ENCODE peak calls at places on chromosomes 13 and 19, in four cellular contexts. O is pancreas, C is fibroblast of lung, U is right lobe of liver. F is an unnamed sample.

GRCh38 chr19:19477705-19478383 is 37.5 kb downstream of the TSSK6 start:
- DNase-seq in C (no peak), U (no peak), O (no peak), F (no peak)

GRCh38 chr13:33480561-33480960 is 195.0 kb upstream of the STARD13 start:
- DNase-seq in O (no peak), C (no peak), U (no peak), F (no peak)

GRCh38 chr13:27913116-27913515 is 6.7 kb upstream of the PDX1 start:
- DNase-seq in O (no peak), C (no peak), U (no peak), F (no peak)

GRCh38 chr19:2215281-2215751 is 20.8 kb downstream of the PLEKHJ1 start:
- DNase-seq in U (no peak), O (no peak), C (peak; percentile 53), F (no peak)

GRCh38 chr19:2308114-2308556 is at the start of gene LINGO3:
- DNase-seq in C (no peak), O (no peak), U (no peak), F (no peak)

GRCh38 chr13:100387416-100387815 is 201.2 kb downstream of the GGACT start:
- DNase-seq in U (no peak), O (no peak), C (no peak), F (no peak)

GRCh38 chr19:35710784-35711723 is 6.7 kb downstream of the ZBTB32 start:
- DNase-seq in U (no peak), O (no peak), C (no peak), F (no peak)

GRCh38 chr19:53870485-53870844 is 2.8 kb downstream of the MYADM start:
- DNase-seq in O (no peak), C (no peak), U (peak; percentile 54), F (no peak)

GRCh38 chr13:72541674-72542073 is 185.8 kb downstream of the MZT1 start:
- DNase-seq in O (no peak), C (no peak), U (no peak), F (peak; percentile 88)

GRCh38 chr13:111397202-111397880 is 76.9 kb downstream of the TEX29 start:
- DNase-seq in U (peak; percentile 30), O (no peak), C (no peak), F (no peak)

GRCh38 chr19:12676928-12677327 is 4.8 kb downstream of the DHPS start:
- DNase-seq in O (no peak), C (no peak), U (no peak), F (no peak)

GRCh38 chr13:40064723-40065122 is 409.3 kb downstream of the COG6 start:
- DNase-seq in C (peak; percentile 93), U (no peak), O (no peak), F (peak; percentile 80)

GRCh38 chr19:6047741-6048231 is 62.5 kb downstream of the RFX2 start:
- DNase-seq in U (peak; percentile 51), C (peak; percentile 56), O (no peak), F (no peak)

GRCh38 chr13:110400786-110401533 is 93.9 kb downstream of the COL4A2 start:
- DNase-seq in O (no peak), U (no peak), C (peak; percentile 71), F (no peak)

GRCh38 chr13:19957320-19958118 is 1.0 kb upstream of the ZMYM2 start:
- DNase-seq in U (peak; percentile 71), C (peak; percentile 85), O (peak; percentile 73), F (peak; percentile 17)

GRCh38 chr19:35409191-35409590 is 38.3 kb downstream of the GPR42 start:
- DNase-seq in C (no peak), O (no peak), U (no peak), F (no peak)

GRCh38 chr19:49888478-49888901 is 8.2 kb downstream of the IL4I1 start:
- DNase-seq in O (peak; percentile 12), C (no peak), U (no peak), F (no peak)

GRCh38 chr13:28136916-28137315 is 1.4 kb upstream of the PAN3 start:
- DNase-seq in C (peak; percentile 9), U (no peak), O (no peak), F (no peak)

GRCh38 chr19:31725051-31725450 is 375.8 kb upstream of the TSHZ3 start:
- DNase-seq in O (no peak), C (no peak), U (no peak), F (no peak)

GRCh38 chr19:5823579-5824281 is 15.8 kb downstream of the FUT6 start:
- DNase-seq in U (no peak), C (no peak), O (no peak), F (no peak)

GRCh38 chr13:74306496-74306895 is 172.3 kb upstream of the KLF12 start:
- DNase-seq in U (no peak), O (no peak), C (peak; percentile 66), F (no peak)

GRCh38 chr13:85608255-85608829 is 190.9 kb downstream of the SLITRK6 start:
- DNase-seq in C (no peak), O (no peak), U (no peak), F (no peak)

GRCh38 chr13:79935121-79935520 is 405.8 kb downstream of the SPRY2 start:
- DNase-seq in U (no peak), O (no peak), C (no peak), F (no peak)

GRCh38 chr19:58395979-58396627 is 647 bp downstream of the RNF225 start:
- DNase-seq in U (no peak), C (no peak), O (no peak), F (no peak)

GRCh38 chr13:63605962-63606361 is 2190.3 kb upstream of the PCDH20 start:
- DNase-seq in C (no peak), U (no peak), O (no peak), F (no peak)

GRCh38 chr13:36965767-36966166 is 33.4 kb downstream of the ALG5 start:
- DNase-seq in U (no peak), O (no peak), C (peak; percentile 46), F (peak; percentile 88)

GRCh38 chr13:113546571-113547247 is 37.8 kb upstream of the TFDP1 start:
- DNase-seq in U (no peak), O (no peak), C (peak; percentile 34), F (no peak)

GRCh38 chr13:71115301-71115700 is 751.7 kb downstream of the DACH1 start:
- DNase-seq in C (no peak), O (no peak), U (no peak), F (no peak)

GRCh38 chr19:30049844-30050667 is 108.0 kb downstream of the URI1 start:
- DNase-seq in O (no peak), C (peak; percentile 2), U (no peak), F (no peak)

GRCh38 chr19:14325863-14326262 is 55.4 kb upstream of the ADGRE5 start:
- DNase-seq in C (no peak), O (no peak), U (no peak), F (no peak)

GRCh38 chr19:40357655-40358054 is 9.2 kb downstream of the PLD3 start:
- DNase-seq in U (no peak), C (no peak), O (no peak), F (no peak)

GRCh38 chr19:42053037-42053935 is 16.7 kb downstream of the GRIK5 start:
- DNase-seq in U (no peak), C (no peak), O (no peak), F (peak; percentile 61)

GRCh38 chr19:28020631-28021315 is 1192.2 kb downstream of the UQCRFS1 start:
- DNase-seq in U (no peak), O (no peak), C (no peak), F (no peak)

GRCh38 chr19:48954011-48954594 is 572 bp upstream of the BAX start:
- DNase-seq in C (no peak), U (no peak), O (peak; percentile 27), F (no peak)

GRCh38 chr13:37640499-37640898 is 41.9 kb upstream of the POSTN start:
- DNase-seq in U (no peak), O (no peak), C (peak; percentile 89), F (peak; percentile 21)

GRCh38 chr19:5150902-5151741 is 182.2 kb downstream of the KDM4B start:
- DNase-seq in O (no peak), C (no peak), U (no peak), F (no peak)

GRCh38 chr19:1482361-1483066 is 3.5 kb upstream of the C19orf25 start:
- DNase-seq in O (no peak), U (no peak), C (no peak), F (no peak)

GRCh38 chr19:17794731-17795494 is at the start of gene B3GNT3:
- DNase-seq in U (no peak), C (no peak), O (peak; percentile 86), F (peak; percentile 60)
- H3K4me3 ChIP-seq in U (peak within 1 kb of the TSS; percentile 10), C (no peak within 1 kb of the TSS), O (peak within 1 kb of the TSS; percentile 39), F (peak within 1 kb of the TSS; percentile 61)

GRCh38 chr13:47252627-47253026 is 355.8 kb upstream of the HTR2A start:
- DNase-seq in O (no peak), U (no peak), C (no peak), F (no peak)
- H3K4me3 ChIP-seq in O (no peak overlapping the region), U (no peak overlapping the region), C (no peak overlapping the region), F (no peak overlapping the region)

DNA sequence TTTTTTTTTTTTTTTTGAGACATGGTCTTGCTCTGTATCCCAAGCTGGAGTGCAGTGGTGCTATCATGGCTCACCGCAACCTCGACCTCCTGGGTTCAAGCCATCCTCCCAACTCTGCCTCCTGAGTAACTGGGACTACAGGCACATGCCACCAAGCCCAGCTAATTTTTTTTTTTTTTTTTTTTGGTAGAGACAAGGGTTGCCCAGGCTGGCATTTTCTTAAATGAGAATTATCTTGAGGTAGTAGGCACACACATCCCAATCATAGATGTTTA is 68.5 kb upstream of the GPR183 start:
- DNase-seq in C (no peak), O (no peak), U (no peak), F (no peak)
- H3K4me3 ChIP-seq in C (no peak overlapping the region), O (no peak overlapping the region), U (no peak overlapping the region), F (no peak overlapping the region)

GRCh38 chr13:46172531-46172991 is 9.4 kb downstream of the LCP1 start:
- DNase-seq in U (no peak), C (no peak), O (no peak), F (no peak)
- H3K4me3 ChIP-seq in U (no peak overlapping the region), C (no peak overlapping the region), O (no peak overlapping the region), F (no peak overlapping the region)

DNA sequence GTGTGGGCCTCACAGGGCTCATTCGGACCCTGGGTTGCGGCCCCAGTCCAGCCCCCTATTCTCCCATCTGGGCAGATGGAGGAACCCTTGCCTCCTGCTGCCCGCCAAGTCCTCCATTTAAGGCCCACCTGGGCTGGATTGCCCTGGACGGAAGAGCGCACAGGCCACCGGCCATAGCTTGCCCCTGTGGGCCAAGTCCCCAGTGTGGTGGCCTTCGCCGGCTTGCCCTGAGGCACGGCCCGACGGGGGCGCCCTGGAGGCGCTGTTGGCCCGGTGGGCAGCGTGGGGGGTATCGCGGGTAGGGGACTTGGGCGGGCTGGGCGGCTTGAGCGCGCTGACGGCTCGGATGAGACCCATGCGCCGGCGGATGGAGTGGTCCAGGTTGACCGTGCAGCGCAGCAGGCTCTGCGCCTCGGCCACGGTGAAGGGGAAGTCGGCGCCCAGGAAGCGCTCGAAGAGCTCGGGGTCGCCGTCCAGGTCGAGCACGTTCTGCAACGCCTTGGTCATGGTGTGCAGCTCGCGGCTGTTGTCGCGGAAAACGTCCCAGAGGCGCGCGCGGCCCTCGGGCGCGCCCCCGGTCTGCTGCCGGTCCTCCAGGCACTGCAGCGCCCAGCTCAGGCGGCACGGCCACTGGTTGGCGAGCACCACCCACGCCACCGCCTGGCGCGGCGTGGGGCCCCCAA is 8.8 kb downstream of the NKPD1 start:
- DNase-seq in U (no peak), O (no peak), C (no peak), F (no peak)
- H3K4me3 ChIP-seq in U (no peak overlapping the region), O (peak overlapping the region; percentile 28), C (no peak overlapping the region), F (no peak overlapping the region)

F was measured in mammary epithelial cell.